ENCODE peak calls at places on chromosomes 1 and 21, in six cellular contexts. P, I, D, K, U and Y are unnamed samples. For H3K79me2, the result is how much of the 10 kb centered on the place peaks cover.

GRCh38 chr1:7921766-7922165 is 18.9 kb downstream of the TNFRSF9 start:
- DNase-seq in P (no peak), I (no peak), D (no peak), K (no peak), U (no peak), Y (no peak)

GRCh38 chr1:164601399-164602141 is 42.6 kb downstream of the PBX1 start:
- DNase-seq in P (no peak), I (no peak), D (no peak), K (no peak), U (no peak), Y (no peak)

GRCh38 chr1:36857761-36858160 is 176.6 kb downstream of the GRIK3 start:
- DNase-seq in P (no peak), I (no peak), D (no peak), K (no peak), U (no peak), Y (no peak)

GRCh38 chr1:38005195-38006007 is at the start of gene FHL3:
- DNase-seq in P (peak), I (peak), D (no peak), K (peak), U (peak), Y (peak)

GRCh38 chr1:111515291-111516007 is 12.0 kb upstream of the ADORA3 start:
- DNase-seq in P (peak), I (no peak), D (no peak), K (no peak), U (peak), Y (peak)

GRCh38 chr1:159949891-159950480 is 4.1 kb downstream of the SLAMF9 start:
- DNase-seq in P (no peak), I (no peak), D (no peak), K (no peak), U (no peak), Y (no peak)

GRCh38 chr1:108121361-108122143 is 78.6 kb downstream of the SLC25A24 start:
- DNase-seq in P (no peak), I (peak), D (no peak), K (peak), U (peak), Y (peak)

GRCh38 chr1:245247356-245247755 is 92.6 kb downstream of the KIF26B start:
- DNase-seq in P (no peak), I (peak), D (no peak), K (no peak), U (no peak), Y (no peak)

GRCh38 chr1:89905391-89906058 is 84.7 kb downstream of the LRRC8D start:
- DNase-seq in P (peak), I (no peak), D (no peak), K (peak), U (peak), Y (no peak)

GRCh38 chr1:41863683-41864082 is 55.0 kb downstream of the HIVEP3 start:
- DNase-seq in P (no peak), I (no peak), D (no peak), K (no peak), U (no peak), Y (no peak)

GRCh38 chr21:21631961-21632360 is 633.8 kb downstream of the NCAM2 start:
- DNase-seq in P (peak), I (no peak), D (no peak), K (no peak), U (no peak), Y (peak)

GRCh38 chr1:154767315-154768240 is 102.5 kb downstream of the KCNN3 start:
- DNase-seq in P (peak), I (no peak), D (no peak), K (no peak), U (no peak), Y (peak)

GRCh38 chr1:212656730-212657129 is 42.9 kb downstream of the BATF3 start:
- DNase-seq in P (peak), I (no peak), D (no peak), K (no peak), U (no peak), Y (no peak)
- TF ChIP-seq EZH2 in P (no peak), I (no peak), D (no peak), K (no peak), U (no peak), Y (no peak)

GRCh38 chr1:178183796-178184195 is 89.9 kb downstream of the RASAL2 start:
- DNase-seq in P (no peak), I (no peak), D (no peak), K (no peak), U (no peak), Y (no peak)
- H3K79me2 ChIP-seq in P (half or more), I (under half), D (under half), K (under half), U (half or more), Y (under half)

GRCh38 chr1:207261971-207262370 is 59.5 kb upstream of the CD55 start:
- DNase-seq in P (no peak), I (no peak), D (no peak), K (no peak), U (no peak), Y (no peak)
- TF ChIP-seq EZH2 in P (no peak), I (no peak), D (no peak), K (no peak), U (no peak), Y (no peak)

GRCh38 chr1:155974208-155975165 is 3.9 kb downstream of the ARHGEF2 start:
- DNase-seq in P (no peak), I (no peak), D (no peak), K (no peak), U (no peak), Y (no peak)
- H3K79me2 ChIP-seq in P (half or more), I (under half), D (half or more), K (half or more), U (half or more), Y (half or more)

GRCh38 chr21:36681117-36681631 is 17.7 kb upstream of the SIM2 start:
- DNase-seq in P (no peak), I (no peak), D (no peak), K (no peak), U (no peak), Y (no peak)

GRCh38 chr21:36689324-36689723 is 9.6 kb upstream of the SIM2 start:
- DNase-seq in P (no peak), I (no peak), D (no peak), K (no peak), U (no peak), Y (no peak)

GRCh38 chr21:36686955-36687354 is 12.0 kb upstream of the SIM2 start:
- DNase-seq in P (no peak), I (no peak), D (no peak), K (no peak), U (no peak), Y (no peak)

GRCh38 chr21:36688324-36688723 is 10.6 kb upstream of the SIM2 start:
- DNase-seq in P (no peak), I (no peak), D (no peak), K (no peak), U (no peak), Y (no peak)

DNA sequence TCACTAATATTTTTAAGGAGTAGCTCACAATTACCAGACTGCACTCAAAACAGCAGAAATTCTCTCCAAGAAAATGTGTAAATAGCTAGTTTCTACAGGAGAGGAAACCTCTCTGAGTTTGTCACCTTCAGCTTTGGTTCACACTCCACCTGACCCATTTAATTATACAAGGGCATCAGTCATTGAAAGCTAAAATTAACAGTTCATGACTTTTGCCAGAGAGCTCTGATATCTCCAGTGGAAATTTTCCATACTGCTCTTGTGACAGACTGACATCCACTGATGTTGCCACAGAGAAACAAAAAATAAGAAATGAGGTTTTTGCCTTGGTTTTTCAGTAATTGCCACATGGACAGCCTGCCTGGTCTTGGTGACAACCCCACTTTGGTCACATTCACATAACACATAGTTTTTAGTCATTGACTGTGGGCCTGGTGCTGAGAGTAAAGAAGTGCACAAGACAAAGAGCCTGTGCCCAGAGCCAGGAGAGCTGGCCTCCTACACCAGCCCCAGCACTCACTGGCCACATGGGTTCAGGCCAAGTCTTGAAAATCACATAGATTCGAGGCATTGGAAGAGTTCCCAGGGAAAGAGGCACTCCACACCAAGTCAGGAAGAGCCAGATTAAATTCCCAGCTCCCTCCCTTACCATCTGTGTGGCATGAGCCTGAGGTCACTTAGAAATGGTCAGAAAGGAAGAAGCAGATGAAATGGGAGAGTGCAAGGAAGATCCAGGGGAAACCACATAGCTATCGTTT is 13.8 kb upstream of the SIM2 start:
- DNase-seq in P (no peak), I (no peak), D (no peak), K (no peak), U (no peak), Y (no peak)
- TF ChIP-seq EZH2 in P (no peak), I (no peak), D (no peak), K (no peak), U (no peak), Y (no peak)